ENCODE peak calls at places on chromosome 6, in ten cellular contexts. One of them, this sample, is unnamed.

GRCh38 chr6:151614630-151615029 is 120.8 kb downstream of the CCDC170 start:
- DNase-seq in choroid plexus epithelial cell: no peak
- DNase-seq in brain microvascular endothelial cell: no peak
- DNase-seq in psoas muscle: no peak
- DNase-seq in AG04450: no peak
- DNase-seq in coronary artery: no peak
- DNase-seq in IMR-90: no peak
- DNase-seq in ovary: no peak
- DNase-seq in mucosa of descending colon: no peak
- DNase-seq in lung: no peak
- DNase-seq in this sample: no peak

GRCh38 chr6:161486326-161486725 is 212.5 kb upstream of the AGPAT4 start:
- DNase-seq in choroid plexus epithelial cell: peak; percentile 42
- DNase-seq in brain microvascular endothelial cell: peak; percentile 43
- DNase-seq in psoas muscle: peak; percentile 53
- DNase-seq in AG04450: no peak
- DNase-seq in coronary artery: no peak
- DNase-seq in IMR-90: peak; percentile 30
- DNase-seq in ovary: no peak
- DNase-seq in mucosa of descending colon: no peak
- DNase-seq in lung: no peak
- DNase-seq in this sample: peak; percentile 97

GRCh38 chr6:32967151-32968091 is 973 bp upstream of the BRD2 start:
- DNase-seq in choroid plexus epithelial cell: peak; percentile 63
- DNase-seq in brain microvascular endothelial cell: no peak
- DNase-seq in psoas muscle: no peak
- DNase-seq in AG04450: no peak
- DNase-seq in coronary artery: no peak
- DNase-seq in IMR-90: peak; percentile 49
- DNase-seq in ovary: no peak
- DNase-seq in mucosa of descending colon: no peak
- DNase-seq in lung: no peak
- DNase-seq in this sample: peak; percentile 56

GRCh38 chr6:130602151-130602770 is 224.9 kb upstream of the SMLR1 start:
- DNase-seq in choroid plexus epithelial cell: peak; percentile 92
- DNase-seq in brain microvascular endothelial cell: peak; percentile 96
- DNase-seq in psoas muscle: no peak
- DNase-seq in AG04450: peak; percentile 82
- DNase-seq in coronary artery: no peak
- DNase-seq in IMR-90: peak; percentile 98
- DNase-seq in ovary: no peak
- DNase-seq in mucosa of descending colon: no peak
- DNase-seq in lung: no peak
- DNase-seq in this sample: peak; percentile 97

GRCh38 chr6:129501401-129502051 is 208.5 kb downstream of the ARHGAP18 start:
- DNase-seq in choroid plexus epithelial cell: peak; percentile 99
- DNase-seq in brain microvascular endothelial cell: peak; percentile 95
- DNase-seq in psoas muscle: peak; percentile 71
- DNase-seq in AG04450: peak; percentile 89
- DNase-seq in coronary artery: no peak
- DNase-seq in IMR-90: peak; percentile 96
- DNase-seq in ovary: no peak
- DNase-seq in mucosa of descending colon: no peak
- DNase-seq in lung: peak; percentile 66
- DNase-seq in this sample: peak; percentile 93

GRCh38 chr6:617485-618100 is 39.3 kb downstream of the HUS1B start:
- DNase-seq in choroid plexus epithelial cell: no peak
- DNase-seq in brain microvascular endothelial cell: no peak
- DNase-seq in psoas muscle: no peak
- DNase-seq in AG04450: no peak
- DNase-seq in coronary artery: no peak
- DNase-seq in IMR-90: no peak
- DNase-seq in ovary: no peak
- DNase-seq in mucosa of descending colon: no peak
- DNase-seq in lung: no peak
- DNase-seq in this sample: peak; percentile 13

GRCh38 chr6:5781966-5782556 is 224.7 kb downstream of the NRN1 start:
- DNase-seq in choroid plexus epithelial cell: no peak
- DNase-seq in brain microvascular endothelial cell: no peak
- DNase-seq in psoas muscle: no peak
- DNase-seq in AG04450: no peak
- DNase-seq in coronary artery: no peak
- DNase-seq in IMR-90: no peak
- DNase-seq in ovary: no peak
- DNase-seq in mucosa of descending colon: no peak
- DNase-seq in lung: no peak
- DNase-seq in this sample: no peak

GRCh38 chr6:108903796-108904195 is 55.6 kb downstream of the ARMC2 start:
- DNase-seq in choroid plexus epithelial cell: no peak
- DNase-seq in brain microvascular endothelial cell: no peak
- DNase-seq in psoas muscle: no peak
- DNase-seq in AG04450: no peak
- DNase-seq in coronary artery: no peak
- DNase-seq in IMR-90: no peak
- DNase-seq in ovary: no peak
- DNase-seq in mucosa of descending colon: no peak
- DNase-seq in lung: no peak
- DNase-seq in this sample: no peak

GRCh38 chr6:96060249-96060648 is 44.5 kb downstream of the FUT9 start:
- DNase-seq in choroid plexus epithelial cell: no peak
- DNase-seq in brain microvascular endothelial cell: no peak
- DNase-seq in psoas muscle: no peak
- DNase-seq in AG04450: no peak
- DNase-seq in coronary artery: no peak
- DNase-seq in IMR-90: no peak
- DNase-seq in ovary: no peak
- DNase-seq in mucosa of descending colon: no peak
- DNase-seq in lung: no peak
- DNase-seq in this sample: no peak

GRCh38 chr6:30611150-30611855 is 5.7 kb downstream of the PPP1R10 start:
- DNase-seq in choroid plexus epithelial cell: peak; percentile 27
- DNase-seq in brain microvascular endothelial cell: no peak
- DNase-seq in psoas muscle: no peak
- DNase-seq in AG04450: no peak
- DNase-seq in coronary artery: no peak
- DNase-seq in IMR-90: no peak
- DNase-seq in ovary: no peak
- DNase-seq in mucosa of descending colon: no peak
- DNase-seq in lung: no peak
- DNase-seq in this sample: no peak

DNA sequence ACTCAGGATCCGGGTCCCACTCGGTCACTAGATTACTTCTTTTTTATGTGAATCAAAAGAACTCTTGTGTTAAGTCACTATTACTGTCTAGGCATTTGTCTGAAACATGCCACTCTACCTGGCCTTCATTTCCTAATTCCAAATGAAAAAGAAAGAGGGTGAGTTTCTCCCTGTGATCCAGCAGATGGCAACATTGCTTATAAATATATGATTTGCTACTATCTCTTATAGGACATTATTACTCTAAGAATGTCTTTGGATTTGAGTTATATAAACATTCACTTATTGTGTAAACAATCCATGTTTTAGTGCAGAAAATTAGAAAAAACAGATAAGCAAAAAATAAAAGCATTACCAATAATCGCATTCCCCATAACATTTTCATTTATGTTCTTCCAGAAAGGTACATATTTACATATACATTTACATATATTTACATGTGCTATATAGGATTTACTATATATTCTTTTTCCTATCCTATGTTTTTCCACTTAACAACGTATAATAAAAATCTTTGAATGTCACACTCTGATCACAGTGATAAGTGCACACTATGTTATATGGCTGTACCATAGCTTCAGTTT is 66.9 kb downstream of the FAXC start:
- DNase-seq in choroid plexus epithelial cell: peak; percentile 58
- DNase-seq in brain microvascular endothelial cell: no peak
- DNase-seq in psoas muscle: no peak
- DNase-seq in AG04450: no peak
- DNase-seq in coronary artery: no peak
- DNase-seq in IMR-90: peak; percentile 30
- DNase-seq in ovary: no peak
- DNase-seq in mucosa of descending colon: no peak
- DNase-seq in lung: no peak
- DNase-seq in this sample: peak; percentile 33
- TF ChIP-seq CTCF in choroid plexus epithelial cell: peak; percentile 64
- TF ChIP-seq CTCF in brain microvascular endothelial cell: peak; percentile 56
- TF ChIP-seq CTCF in psoas muscle: no peak
- TF ChIP-seq CTCF in AG04450: peak; percentile 54
- TF ChIP-seq CTCF in coronary artery: no peak
- TF ChIP-seq CTCF in IMR-90: peak; percentile 54
- TF ChIP-seq CTCF in ovary: no peak
- TF ChIP-seq CTCF in mucosa of descending colon: no peak
- TF ChIP-seq CTCF in lung: no peak
- TF ChIP-seq CTCF in this sample: peak; percentile 60

GRCh38 chr6:140437619-140438345 is 1063.3 kb upstream of the CITED2 start:
- DNase-seq in choroid plexus epithelial cell: peak; percentile 39
- DNase-seq in brain microvascular endothelial cell: no peak
- DNase-seq in psoas muscle: no peak
- DNase-seq in AG04450: no peak
- DNase-seq in coronary artery: no peak
- DNase-seq in IMR-90: peak; percentile 4
- DNase-seq in ovary: no peak
- DNase-seq in mucosa of descending colon: no peak
- DNase-seq in lung: no peak
- DNase-seq in this sample: peak; percentile 73

GRCh38 chr6:140438346-140438735 is 1063.9 kb upstream of the CITED2 start:
- DNase-seq in choroid plexus epithelial cell: peak; percentile 31
- DNase-seq in brain microvascular endothelial cell: no peak
- DNase-seq in psoas muscle: no peak
- DNase-seq in AG04450: no peak
- DNase-seq in coronary artery: no peak
- DNase-seq in IMR-90: peak; percentile 29
- DNase-seq in ovary: no peak
- DNase-seq in mucosa of descending colon: no peak
- DNase-seq in lung: no peak
- DNase-seq in this sample: peak; percentile 28

GRCh38 chr6:140440223-140440810 is 1065.9 kb upstream of the CITED2 start:
- DNase-seq in choroid plexus epithelial cell: no peak
- DNase-seq in brain microvascular endothelial cell: no peak
- DNase-seq in psoas muscle: no peak
- DNase-seq in AG04450: no peak
- DNase-seq in coronary artery: no peak
- DNase-seq in IMR-90: no peak
- DNase-seq in ovary: no peak
- DNase-seq in mucosa of descending colon: no peak
- DNase-seq in lung: no peak
- DNase-seq in this sample: no peak

GRCh38 chr6:140445474-140446004 is 1071.1 kb upstream of the CITED2 start:
- DNase-seq in choroid plexus epithelial cell: peak; percentile 86
- DNase-seq in brain microvascular endothelial cell: peak; percentile 27
- DNase-seq in psoas muscle: no peak
- DNase-seq in AG04450: no peak
- DNase-seq in coronary artery: no peak
- DNase-seq in IMR-90: peak; percentile 53
- DNase-seq in ovary: no peak
- DNase-seq in mucosa of descending colon: no peak
- DNase-seq in lung: no peak
- DNase-seq in this sample: peak; percentile 36

GRCh38 chr6:140441256-140441655 is 1066.8 kb upstream of the CITED2 start:
- DNase-seq in choroid plexus epithelial cell: peak; percentile 85
- DNase-seq in brain microvascular endothelial cell: peak; percentile 78
- DNase-seq in psoas muscle: peak; percentile 68
- DNase-seq in AG04450: no peak
- DNase-seq in coronary artery: no peak
- DNase-seq in IMR-90: peak; percentile 63
- DNase-seq in ovary: peak; percentile 46
- DNase-seq in mucosa of descending colon: peak; percentile 64
- DNase-seq in lung: peak; percentile 53
- DNase-seq in this sample: peak; percentile 56
- H3K4me3 ChIP-seq in choroid plexus epithelial cell: no peak overlapping the region
- H3K4me3 ChIP-seq in brain microvascular endothelial cell: no peak overlapping the region
- H3K4me3 ChIP-seq in psoas muscle: no peak overlapping the region
- H3K4me3 ChIP-seq in AG04450: no peak overlapping the region
- H3K4me3 ChIP-seq in coronary artery: no peak overlapping the region
- H3K4me3 ChIP-seq in IMR-90: no peak overlapping the region
- H3K4me3 ChIP-seq in ovary: no peak overlapping the region
- H3K4me3 ChIP-seq in mucosa of descending colon: no peak overlapping the region
- H3K4me3 ChIP-seq in lung: no peak overlapping the region
- H3K4me3 ChIP-seq in this sample: no peak overlapping the region

DNA sequence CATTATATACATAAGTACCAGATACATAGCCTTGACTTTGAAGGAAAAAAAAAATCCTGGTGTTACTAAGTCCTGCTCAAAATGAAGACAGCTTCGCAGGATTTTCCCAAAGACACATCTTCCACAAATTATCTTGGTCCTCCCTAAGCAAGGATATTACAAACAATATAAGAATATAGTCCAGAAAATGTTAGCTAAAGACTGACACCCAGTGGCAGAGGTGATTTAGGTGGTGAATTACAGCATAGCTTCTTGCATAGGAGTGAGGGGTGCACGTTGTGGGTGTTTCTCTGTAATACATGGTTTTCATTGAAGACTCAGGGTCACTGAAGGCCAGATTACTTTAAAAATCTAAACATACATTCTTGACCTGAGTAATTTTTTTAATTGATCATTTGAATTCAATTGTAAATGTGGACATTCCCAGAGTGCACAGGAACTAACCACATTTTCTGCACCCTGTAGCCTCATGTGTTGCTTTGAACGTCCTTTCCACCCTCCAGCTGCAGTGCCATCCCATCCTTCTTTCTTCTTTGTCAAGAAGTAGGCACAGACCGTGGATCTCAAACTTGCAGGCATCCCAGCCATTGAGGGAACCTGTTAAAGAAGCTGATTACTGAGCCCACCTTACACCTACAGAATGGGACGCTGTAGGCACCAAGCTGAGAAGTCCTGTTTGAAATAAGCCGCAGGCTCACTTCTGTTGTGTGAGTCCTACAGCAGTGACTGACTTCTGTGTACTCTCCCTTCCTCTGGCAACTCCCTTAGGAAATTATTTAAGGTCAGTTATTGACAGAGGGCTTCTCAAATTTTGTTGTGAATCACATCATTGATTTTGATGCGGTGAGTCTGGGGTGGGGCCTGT is 102.6 kb downstream of the PERP start:
- DNase-seq in choroid plexus epithelial cell: peak; percentile 66
- DNase-seq in brain microvascular endothelial cell: peak; percentile 23
- DNase-seq in psoas muscle: no peak
- DNase-seq in AG04450: no peak
- DNase-seq in coronary artery: no peak
- DNase-seq in IMR-90: peak; percentile 41
- DNase-seq in ovary: no peak
- DNase-seq in mucosa of descending colon: peak; percentile 69
- DNase-seq in lung: no peak
- DNase-seq in this sample: peak; percentile 62
- TF ChIP-seq CTCF in choroid plexus epithelial cell: peak; percentile 61
- TF ChIP-seq CTCF in brain microvascular endothelial cell: peak; percentile 55
- TF ChIP-seq CTCF in psoas muscle: peak; percentile 19
- TF ChIP-seq CTCF in AG04450: peak; percentile 49
- TF ChIP-seq CTCF in coronary artery: no peak
- TF ChIP-seq CTCF in IMR-90: peak; percentile 47
- TF ChIP-seq CTCF in ovary: no peak
- TF ChIP-seq CTCF in mucosa of descending colon: no peak
- TF ChIP-seq CTCF in lung: peak; percentile 4
- TF ChIP-seq CTCF in this sample: peak; percentile 56

DNA sequence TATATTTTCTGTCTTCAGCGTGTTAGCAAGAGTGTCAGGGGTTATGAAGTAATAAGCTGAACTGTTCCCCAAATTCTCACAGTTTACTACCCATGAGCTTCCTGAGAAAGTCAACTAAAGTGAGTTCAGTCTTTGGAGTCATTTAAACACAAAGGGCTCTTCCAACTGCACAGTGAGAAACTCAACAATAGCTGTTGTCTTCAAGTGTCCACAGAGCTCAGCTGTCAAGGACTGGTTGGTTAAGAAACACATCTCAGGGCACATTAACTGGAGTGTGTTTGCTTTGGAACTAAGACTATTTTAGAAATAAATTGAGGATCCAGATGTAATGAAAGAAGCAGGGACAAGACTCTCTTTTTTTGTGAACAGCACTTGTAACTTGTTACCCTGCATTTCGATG is 241.4 kb upstream of the SOX4 start:
- DNase-seq in choroid plexus epithelial cell: no peak
- DNase-seq in brain microvascular endothelial cell: no peak
- DNase-seq in psoas muscle: no peak
- DNase-seq in AG04450: no peak
- DNase-seq in coronary artery: no peak
- DNase-seq in IMR-90: no peak
- DNase-seq in ovary: no peak
- DNase-seq in mucosa of descending colon: no peak
- DNase-seq in lung: no peak
- DNase-seq in this sample: no peak
- H3K4me3 ChIP-seq in choroid plexus epithelial cell: no peak overlapping the region
- H3K4me3 ChIP-seq in brain microvascular endothelial cell: no peak overlapping the region
- H3K4me3 ChIP-seq in psoas muscle: no peak overlapping the region
- H3K4me3 ChIP-seq in AG04450: no peak overlapping the region
- H3K4me3 ChIP-seq in coronary artery: no peak overlapping the region
- H3K4me3 ChIP-seq in IMR-90: no peak overlapping the region
- H3K4me3 ChIP-seq in ovary: no peak overlapping the region
- H3K4me3 ChIP-seq in mucosa of descending colon: no peak overlapping the region
- H3K4me3 ChIP-seq in lung: no peak overlapping the region
- H3K4me3 ChIP-seq in this sample: no peak overlapping the region